ENCODE peak calls at places on chromosomes 5 and 9, in six cellular contexts. O, Y, Q, R, F and U are unnamed samples.

GRCh38 chr5:174997688-174998087 is 273.3 kb downstream of the MSX2 start:
- DNase-seq in Y (no peak), F (no peak), R (no peak), Q (no peak), O (no peak), U (no peak)

GRCh38 chr9:114230068-114230467 is 74.7 kb downstream of the COL27A1 start:
- DNase-seq in R (no peak), O (no peak), Q (no peak), Y (no peak), F (no peak), U (no peak)

GRCh38 chr5:432928-433791 is 9.8 kb upstream of the EXOC3 start:
- DNase-seq in O (peak; percentile 18), F (peak; percentile 37), Y (peak; percentile 36), R (no peak), Q (no peak), U (no peak)

GRCh38 chr5:168317521-168318147 is 26.2 kb downstream of the WWC1 start:
- DNase-seq in R (peak; percentile 74), Y (no peak), O (peak; percentile 26), F (no peak), Q (peak; percentile 96), U (peak; percentile 65)

GRCh38 chr5:149803641-149804468 is 73.7 kb downstream of the PPARGC1B start:
- DNase-seq in Y (no peak), R (no peak), O (no peak), F (no peak), Q (no peak), U (no peak)

GRCh38 chr9:97807681-97808080 is 45.3 kb upstream of the FOXE1 start:
- DNase-seq in F (no peak), O (no peak), Y (no peak), R (no peak), Q (peak; percentile 67), U (no peak)

GRCh38 chr5:156325671-156326070 is 1.3 kb upstream of the SGCD start:
- DNase-seq in Y (no peak), R (no peak), O (no peak), Q (no peak), F (no peak), U (peak; percentile 6)

GRCh38 chr5:50724-51499 is 41.1 kb upstream of the PLEKHG4B start:
- DNase-seq in F (no peak), Y (no peak), Q (no peak), R (no peak), O (no peak), U (no peak)

GRCh38 chr5:122493776-122494518 is 181.9 kb downstream of the SNCAIP start:
- DNase-seq in O (no peak), Q (no peak), Y (no peak), R (peak; percentile 11), F (no peak), U (no peak)

GRCh38 chr5:9924614-9925013 is 294.5 kb upstream of the TAS2R1 start:
- DNase-seq in O (no peak), Y (no peak), F (no peak), R (no peak), Q (peak; percentile 94), U (no peak)

GRCh38 chr5:73379435-73379834 is 69.1 kb downstream of the FOXD1 start:
- DNase-seq in F (no peak), R (no peak), Q (no peak), Y (no peak), O (no peak), U (no peak)

GRCh38 chr9:21994996-21995651 is 533 bp downstream of the CDKN2B-AS1 start:
- DNase-seq in Y (peak; percentile 72), F (peak; percentile 91), O (peak; percentile 80), Q (peak; percentile 50), R (peak; percentile 79), U (peak; percentile 81)

GRCh38 chr9:88835038-88835466 is 156.2 kb upstream of the S1PR3 start:
- DNase-seq in Y (no peak), F (no peak), O (no peak), R (no peak), Q (no peak), U (no peak)

GRCh38 chr5:69225859-69226258 is 8.8 kb upstream of the CDK7 start:
- DNase-seq in R (no peak), F (no peak), O (no peak), Y (no peak), Q (no peak), U (no peak)

GRCh38 chr9:119365291-119366027 is 3.8 kb downstream of the BRINP1 start:
- DNase-seq in Y (no peak), Q (no peak), F (no peak), O (peak; percentile 53), R (peak; percentile 69), U (peak; percentile 77)

GRCh38 chr5:150703767-150704166 is 2.9 kb upstream of the RBM22 start:
- DNase-seq in Y (no peak), O (no peak), Q (no peak), R (no peak), F (no peak), U (no peak)

GRCh38 chr9:123358181-123358894 is 2.3 kb downstream of the CRB2 start:
- DNase-seq in O (no peak), Y (no peak), Q (no peak), F (no peak), R (peak; percentile 36), U (no peak)

GRCh38 chr5:6551287-6551954 is 81.4 kb downstream of the NSUN2 start:
- DNase-seq in Q (no peak), R (no peak), Y (no peak), O (no peak), F (peak; percentile 85), U (peak; percentile 33)

GRCh38 chr5:145110826-145111225 is 724.3 kb downstream of the PRELID2 start:
- DNase-seq in R (no peak), O (no peak), F (no peak), Y (no peak), Q (no peak), U (no peak)

GRCh38 chr5:151469992-151470391 is 22.6 kb downstream of the SLC36A1 start:
- DNase-seq in R (no peak), F (no peak), O (no peak), Q (no peak), Y (no peak), U (no peak)

GRCh38 chr9:133051281-133051900 is 10.4 kb upstream of the CEL start:
- DNase-seq in Q (no peak), R (no peak), O (no peak), Y (peak; percentile 62), F (no peak), U (no peak)

GRCh38 chr5:143887901-143888648 is 76.1 kb downstream of the HMHB1 start:
- DNase-seq in O (no peak), Q (no peak), R (no peak), Y (no peak), F (no peak), U (no peak)

GRCh38 chr5:143887302-143887638 is 75.3 kb downstream of the HMHB1 start:
- DNase-seq in R (peak; percentile 63), Y (peak; percentile 66), O (no peak), F (peak; percentile 68), Q (no peak), U (peak; percentile 52)

GRCh38 chr5:143889986-143890385 is 78.0 kb downstream of the HMHB1 start:
- DNase-seq in F (no peak), R (no peak), O (no peak), Y (no peak), Q (no peak), U (no peak)

GRCh38 chr5:143890475-143890874 is 78.5 kb downstream of the HMHB1 start:
- DNase-seq in O (no peak), F (no peak), Q (no peak), Y (no peak), R (no peak), U (peak; percentile 13)

GRCh38 chr5:143888912-143889311 is 77.0 kb downstream of the HMHB1 start:
- DNase-seq in R (no peak), Q (no peak), Y (no peak), O (no peak), F (no peak), U (no peak)
- H3K4me1 ChIP-seq in R (peaks cover 21% of the 10 kb centered on the region), Q (peaks cover 8% of the 10 kb centered on the region), Y (no peaks in the 10 kb centered on the region), O (no peaks in the 10 kb centered on the region), F (no peaks in the 10 kb centered on the region), U (peaks cover 10% of the 10 kb centered on the region)

DNA sequence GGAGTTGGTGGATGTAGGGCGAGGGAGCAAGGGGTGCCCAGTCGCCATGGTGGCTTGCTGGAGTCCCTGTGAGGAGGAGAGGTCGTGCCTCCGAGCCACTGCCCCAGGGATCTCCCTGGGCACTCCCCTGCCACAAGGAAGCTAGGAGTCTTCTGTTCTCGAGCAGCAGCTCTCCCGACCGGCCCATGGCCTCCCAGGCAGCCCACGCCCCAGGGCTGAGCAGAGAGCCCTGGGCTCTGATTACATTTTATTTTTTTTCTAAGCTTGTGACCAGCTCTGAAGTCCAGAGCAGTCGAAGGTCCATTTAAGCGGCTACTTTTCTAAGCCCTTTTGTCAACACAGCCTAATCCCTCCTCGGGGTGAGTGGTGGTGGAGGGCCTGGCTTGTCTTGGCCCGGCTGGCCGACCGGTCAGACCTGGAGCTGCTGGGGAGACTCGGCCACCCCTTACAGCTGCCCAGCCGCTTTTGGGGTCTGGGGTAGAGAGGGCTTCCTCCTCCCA is 2.1 kb downstream of the RXRA start:
- DNase-seq in O (peak; percentile 35), F (peak; percentile 44), R (no peak), Q (peak; percentile 66), Y (no peak), U (peak; percentile 72)
- H3K4me1 ChIP-seq in O (peaks cover 59% of the 10 kb centered on the region), F (no peaks in the 10 kb centered on the region), R (peaks cover 35% of the 10 kb centered on the region), Q (peaks cover 33% of the 10 kb centered on the region), Y (peaks cover 15% of the 10 kb centered on the region), U (peaks cover 44% of the 10 kb centered on the region)

GRCh38 chr5:113214606-113215323 is 220.0 kb downstream of the TSSK1B start:
- DNase-seq in Y (no peak), Q (no peak), F (no peak), O (no peak), R (no peak), U (no peak)

GRCh38 chr5:113215401-113216060 is 219.3 kb downstream of the TSSK1B start:
- DNase-seq in R (no peak), Y (no peak), Q (no peak), O (no peak), F (no peak), U (no peak)

GRCh38 chr5:113217619-113218184 is 217.1 kb downstream of the TSSK1B start:
- DNase-seq in O (no peak), F (no peak), R (no peak), Y (no peak), Q (no peak), U (no peak)

GRCh38 chr5:113218200-113218599 is 216.6 kb downstream of the TSSK1B start:
- DNase-seq in Q (no peak), Y (no peak), F (no peak), O (no peak), R (no peak), U (no peak)

GRCh38 chr5:113216545-113216944 is 218.2 kb downstream of the TSSK1B start:
- DNase-seq in F (no peak), Y (no peak), O (no peak), Q (no peak), R (no peak), U (no peak)
- H3K4me1 ChIP-seq in F (no peaks in the 10 kb centered on the region), Y (no peaks in the 10 kb centered on the region), O (no peaks in the 10 kb centered on the region), Q (peaks cover 2% of the 10 kb centered on the region), R (no peaks in the 10 kb centered on the region), U (peaks cover 43% of the 10 kb centered on the region)

GRCh38 chr9:713046-713445 is 128.5 kb upstream of the DMRT1 start:
- DNase-seq in Y (no peak), F (no peak), O (no peak), R (no peak), Q (no peak), U (no peak)

GRCh38 chr9:715310-715709 is 126.2 kb upstream of the DMRT1 start:
- DNase-seq in O (no peak), F (no peak), R (no peak), Y (no peak), Q (no peak), U (peak; percentile 20)

GRCh38 chr9:715743-716400 is 125.6 kb upstream of the DMRT1 start:
- DNase-seq in Y (no peak), F (no peak), O (no peak), R (no peak), Q (no peak), U (no peak)

GRCh38 chr9:712643-713042 is 128.9 kb upstream of the DMRT1 start:
- DNase-seq in Y (no peak), O (no peak), F (no peak), Q (no peak), R (no peak), U (no peak)

GRCh38 chr9:714675-715074 is 126.8 kb upstream of the DMRT1 start:
- DNase-seq in O (no peak), R (no peak), F (no peak), Q (no peak), Y (no peak), U (no peak)
- H3K4me1 ChIP-seq in O (peaks cover under 1% of the 10 kb centered on the region), R (peaks cover 20% of the 10 kb centered on the region), F (peaks cover 3% of the 10 kb centered on the region), Q (no peaks in the 10 kb centered on the region), Y (peaks cover 20% of the 10 kb centered on the region), U (peaks cover 6% of the 10 kb centered on the region)